ENCODE peak calls at places on chromosome 12, in nine cellular contexts. M, V, I, T, G, A, U, D and P are unnamed samples.

GRCh38 chr12:57162541-57163125 is 15.2 kb upstream of the LRP1-AS start:
- DNase-seq in M (no peak), V (no peak), I (no peak), T (no peak), G (no peak), A (no peak), U (no peak), D (no peak), P (no peak)

GRCh38 chr12:125029756-125030358 is 35.4 kb upstream of the AACS start:
- DNase-seq in M (no peak), V (no peak), I (no peak), T (no peak), G (no peak), A (no peak), U (no peak), D (no peak), P (no peak)

GRCh38 chr12:80988986-80989385 is 51.3 kb upstream of the LIN7A start:
- DNase-seq in M (no peak), V (no peak), I (no peak), T (no peak), G (no peak), A (no peak), U (no peak), D (no peak), P (no peak)

GRCh38 chr12:52924764-52925716 is 20.2 kb upstream of the KRT8 start:
- DNase-seq in M (no peak), V (no peak), I (no peak), T (no peak), G (no peak), A (peak; percentile 85), U (no peak), D (no peak), P (peak; percentile 92)

GRCh38 chr12:69719336-69720316 is 19.0 kb upstream of the RAB3IP start:
- DNase-seq in M (no peak), V (no peak), I (no peak), T (no peak), G (peak; percentile 52), A (no peak), U (no peak), D (no peak), P (no peak)

GRCh38 chr12:116532428-116532827 is 26.8 kb upstream of the MAP1LC3B2 start:
- DNase-seq in M (no peak), V (no peak), I (no peak), T (no peak), G (no peak), A (no peak), U (no peak), D (no peak), P (no peak)

GRCh38 chr12:101935769-101936741 is 58.7 kb downstream of the DRAM1 start:
- DNase-seq in M (no peak), V (no peak), I (peak; percentile 88), T (no peak), G (no peak), A (no peak), U (peak; percentile 26), D (peak; percentile 59), P (no peak)

GRCh38 chr12:125104978-125105377 is 39.7 kb downstream of the AACS start:
- DNase-seq in M (no peak), V (no peak), I (no peak), T (no peak), G (no peak), A (no peak), U (no peak), D (no peak), P (no peak)

GRCh38 chr12:111211910-111212757 is 156.8 kb downstream of the PHETA1 start:
- DNase-seq in M (no peak), V (peak; percentile 51), I (no peak), T (peak; percentile 79), G (no peak), A (no peak), U (no peak), D (no peak), P (peak; percentile 47)

GRCh38 chr12:96271469-96272199 is 77.5 kb downstream of the ELK3 start:
- DNase-seq in M (no peak), V (no peak), I (no peak), T (no peak), G (no peak), A (no peak), U (no peak), D (no peak), P (no peak)

GRCh38 chr12:89405626-89406342 is 53.5 kb upstream of the DUSP6 start:
- DNase-seq in M (no peak), V (no peak), I (no peak), T (no peak), G (no peak), A (no peak), U (no peak), D (no peak), P (no peak)

GRCh38 chr12:22121224-22121623 is 75.2 kb downstream of the CMAS start:
- DNase-seq in M (no peak), V (no peak), I (peak; percentile 16), T (no peak), G (no peak), A (no peak), U (no peak), D (peak; percentile 8), P (no peak)

GRCh38 chr12:11785722-11786121 is 136.2 kb downstream of the ETV6 start:
- DNase-seq in M (no peak), V (no peak), I (no peak), T (no peak), G (no peak), A (no peak), U (no peak), D (no peak), P (no peak)

GRCh38 chr12:57448669-57449068 is 6.4 kb upstream of the INHBE start:
- DNase-seq in M (no peak), V (no peak), I (no peak), T (no peak), G (no peak), A (no peak), U (no peak), D (no peak), P (no peak)

GRCh38 chr12:92365333-92365732 is 219.7 kb upstream of the BTG1 start:
- DNase-seq in M (no peak), V (no peak), I (no peak), T (no peak), G (peak; percentile 4), A (no peak), U (no peak), D (no peak), P (no peak)

GRCh38 chr12:6229823-6230222 is 29.6 kb downstream of the CD9 start:
- DNase-seq in M (no peak), V (no peak), I (no peak), T (peak; percentile 34), G (no peak), A (no peak), U (no peak), D (no peak), P (peak; percentile 44)

GRCh38 chr12:15163001-15163400 is 58.2 kb downstream of the RERG start:
- DNase-seq in M (no peak), V (no peak), I (no peak), T (no peak), G (no peak), A (no peak), U (no peak), D (no peak), P (no peak)

GRCh38 chr12:124847675-124848074 is 16.0 kb downstream of the SCARB1 start:
- DNase-seq in M (no peak), V (no peak), I (no peak), T (no peak), G (no peak), A (no peak), U (no peak), D (no peak), P (no peak)

GRCh38 chr12:123998960-123999359 is 25.9 kb downstream of the ZNF664 start:
- DNase-seq in M (no peak), V (no peak), I (no peak), T (no peak), G (no peak), A (no peak), U (no peak), D (no peak), P (no peak)

GRCh38 chr12:2451025-2451424 is 343.7 kb upstream of the FKBP4 start:
- DNase-seq in M (no peak), V (no peak), I (no peak), T (no peak), G (no peak), A (no peak), U (no peak), D (no peak), P (no peak)

GRCh38 chr12:106163712-106164111 is 25.0 kb upstream of the NUAK1 start:
- DNase-seq in M (no peak), V (no peak), I (no peak), T (no peak), G (no peak), A (no peak), U (no peak), D (no peak), P (no peak)

GRCh38 chr12:95339086-95339788 is 121.6 kb downstream of the VEZT start:
- DNase-seq in M (no peak), V (no peak), I (no peak), T (no peak), G (no peak), A (no peak), U (no peak), D (no peak), P (no peak)

GRCh38 chr12:27158322-27158721 is 75.9 kb upstream of the C12orf71 start:
- DNase-seq in M (no peak), V (no peak), I (no peak), T (no peak), G (no peak), A (no peak), U (no peak), D (no peak), P (no peak)

GRCh38 chr12:49671051-49671765 is 36.0 kb downstream of the FMNL3 start:
- DNase-seq in M (peak; percentile 47), V (no peak), I (peak; percentile 85), T (no peak), G (no peak), A (no peak), U (no peak), D (peak; percentile 73), P (no peak)

GRCh38 chr12:104709692-104710435 is 248.2 kb downstream of the SLC41A2 start:
- DNase-seq in M (no peak), V (no peak), I (no peak), T (no peak), G (no peak), A (no peak), U (no peak), D (no peak), P (no peak)

GRCh38 chr12:57367121-57367520 is 63.7 kb downstream of the R3HDM2 start:
- DNase-seq in M (no peak), V (no peak), I (no peak), T (no peak), G (no peak), A (no peak), U (no peak), D (no peak), P (no peak)

GRCh38 chr12:58765653-58766554 is 154.4 kb downstream of the LRIG3 start:
- DNase-seq in M (no peak), V (no peak), I (no peak), T (no peak), G (peak; percentile 42), A (no peak), U (no peak), D (no peak), P (peak; percentile 38)

GRCh38 chr12:65566776-65567175 is 257.5 kb upstream of the HMGA2 start:
- DNase-seq in M (no peak), V (no peak), I (no peak), T (no peak), G (no peak), A (no peak), U (no peak), D (no peak), P (no peak)

GRCh38 chr12:61798778-61799177 is 461.4 kb upstream of the USP15 start:
- DNase-seq in M (no peak), V (no peak), I (no peak), T (no peak), G (no peak), A (no peak), U (no peak), D (no peak), P (no peak)

GRCh38 chr12:31245822-31246469 is 80.0 kb downstream of the SINHCAF start:
- DNase-seq in M (no peak), V (no peak), I (no peak), T (peak; percentile 28), G (no peak), A (no peak), U (no peak), D (no peak), P (peak; percentile 46)

GRCh38 chr12:15859136-15859535 is 23.1 kb upstream of the STRAP start:
- DNase-seq in M (no peak), V (no peak), I (no peak), T (no peak), G (no peak), A (no peak), U (no peak), D (no peak), P (no peak)